ENCODE peak calls at places on chromosomes 5 and 9, in seven cellular contexts. One of them, this sample, is unnamed.

GRCh38 chr9:70049672-70050271 is 6.1 kb downstream of the MAMDC2 start:
- DNase-seq in osteocyte: no peak
- DNase-seq in GM12891: no peak
- DNase-seq in Right ventricle myocardium superior: peak
- DNase-seq in GDM1: no peak
- DNase-seq in Ammon's horn: peak
- DNase-seq in H4: peak
- DNase-seq in this sample: no peak

GRCh38 chr9:124139001-124139400 is 118.7 kb upstream of the NEK6 start:
- DNase-seq in osteocyte: no peak
- DNase-seq in GM12891: no peak
- DNase-seq in Right ventricle myocardium superior: no peak
- DNase-seq in GDM1: no peak
- DNase-seq in Ammon's horn: no peak
- DNase-seq in H4: peak
- DNase-seq in this sample: no peak

GRCh38 chr5:2917524-2917923 is 166.0 kb upstream of the IRX2 start:
- DNase-seq in osteocyte: peak
- DNase-seq in GM12891: no peak
- DNase-seq in Right ventricle myocardium superior: no peak
- DNase-seq in GDM1: no peak
- DNase-seq in Ammon's horn: no peak
- DNase-seq in H4: no peak
- DNase-seq in this sample: no peak

GRCh38 chr9:77912895-77913693 is 118.5 kb downstream of the GNAQ start:
- DNase-seq in osteocyte: no peak
- DNase-seq in GM12891: no peak
- DNase-seq in Right ventricle myocardium superior: no peak
- DNase-seq in GDM1: no peak
- DNase-seq in Ammon's horn: no peak
- DNase-seq in H4: no peak
- DNase-seq in this sample: peak

GRCh38 chr5:139094154-139095131 is 103.7 kb downstream of the SIL1 start:
- DNase-seq in osteocyte: no peak
- DNase-seq in GM12891: no peak
- DNase-seq in Right ventricle myocardium superior: no peak
- DNase-seq in GDM1: no peak
- DNase-seq in Ammon's horn: no peak
- DNase-seq in H4: no peak
- DNase-seq in this sample: no peak

GRCh38 chr5:133130387-133131118 is 78.7 kb downstream of the HSPA4 start:
- DNase-seq in osteocyte: no peak
- DNase-seq in GM12891: no peak
- DNase-seq in Right ventricle myocardium superior: no peak
- DNase-seq in GDM1: no peak
- DNase-seq in Ammon's horn: no peak
- DNase-seq in H4: peak
- DNase-seq in this sample: no peak

GRCh38 chr5:126920291-126920690 is 110.1 kb downstream of the MARCHF3 start:
- DNase-seq in osteocyte: no peak
- DNase-seq in GM12891: no peak
- DNase-seq in Right ventricle myocardium superior: no peak
- DNase-seq in GDM1: no peak
- DNase-seq in Ammon's horn: peak
- DNase-seq in H4: no peak
- DNase-seq in this sample: no peak

GRCh38 chr9:23215688-23216087 is 610.4 kb downstream of the ELAVL2 start:
- DNase-seq in osteocyte: no peak
- DNase-seq in GM12891: no peak
- DNase-seq in Right ventricle myocardium superior: no peak
- DNase-seq in GDM1: no peak
- DNase-seq in Ammon's horn: no peak
- DNase-seq in H4: no peak
- DNase-seq in this sample: no peak

GRCh38 chr5:109105631-109106267 is 304.0 kb downstream of the PJA2 start:
- DNase-seq in osteocyte: no peak
- DNase-seq in GM12891: no peak
- DNase-seq in Right ventricle myocardium superior: no peak
- DNase-seq in GDM1: no peak
- DNase-seq in Ammon's horn: peak
- DNase-seq in H4: peak
- DNase-seq in this sample: no peak

GRCh38 chr5:139904566-139905400 is 109.2 kb downstream of the PSD2 start:
- DNase-seq in osteocyte: no peak
- DNase-seq in GM12891: no peak
- DNase-seq in Right ventricle myocardium superior: no peak
- DNase-seq in GDM1: no peak
- DNase-seq in Ammon's horn: no peak
- DNase-seq in H4: no peak
- DNase-seq in this sample: no peak

GRCh38 chr5:43286623-43287022 is 26.6 kb downstream of the HMGCS1 start:
- DNase-seq in osteocyte: no peak
- DNase-seq in GM12891: no peak
- DNase-seq in Right ventricle myocardium superior: no peak
- DNase-seq in GDM1: no peak
- DNase-seq in Ammon's horn: no peak
- DNase-seq in H4: no peak
- DNase-seq in this sample: no peak

GRCh38 chr9:629136-629535 is 212.4 kb upstream of the DMRT1 start:
- DNase-seq in osteocyte: no peak
- DNase-seq in GM12891: no peak
- DNase-seq in Right ventricle myocardium superior: no peak
- DNase-seq in GDM1: no peak
- DNase-seq in Ammon's horn: no peak
- DNase-seq in H4: no peak
- DNase-seq in this sample: no peak

GRCh38 chr9:14433841-14434511 is 120.0 kb upstream of the NFIB start:
- DNase-seq in osteocyte: no peak
- DNase-seq in GM12891: no peak
- DNase-seq in Right ventricle myocardium superior: no peak
- DNase-seq in GDM1: no peak
- DNase-seq in Ammon's horn: peak
- DNase-seq in H4: peak
- DNase-seq in this sample: peak

GRCh38 chr9:133701321-133701980 is 36.7 kb downstream of the SARDH start:
- DNase-seq in osteocyte: no peak
- DNase-seq in GM12891: no peak
- DNase-seq in Right ventricle myocardium superior: peak
- DNase-seq in GDM1: no peak
- DNase-seq in Ammon's horn: peak
- DNase-seq in H4: no peak
- DNase-seq in this sample: no peak

GRCh38 chr5:74953601-74953960 is 87.4 kb upstream of the FAM169A start:
- DNase-seq in osteocyte: no peak
- DNase-seq in GM12891: no peak
- DNase-seq in Right ventricle myocardium superior: no peak
- DNase-seq in GDM1: no peak
- DNase-seq in Ammon's horn: no peak
- DNase-seq in H4: no peak
- DNase-seq in this sample: no peak

GRCh38 chr5:26662806-26663360 is 375.5 kb downstream of the CDH9 start:
- DNase-seq in osteocyte: no peak
- DNase-seq in GM12891: no peak
- DNase-seq in Right ventricle myocardium superior: no peak
- DNase-seq in GDM1: no peak
- DNase-seq in Ammon's horn: no peak
- DNase-seq in H4: no peak
- DNase-seq in this sample: no peak

This sample was measured in AML-193.